ENCODE peak calls at places on chromosomes 1 and 21, in eight cellular contexts. Q is AG09319; X is GM23338; V is transverse colon; M is GM12878; C is adrenal gland; T is HT-29; Z is stimulated activated CD4-positive, alpha-beta T cell treated with anti-CD3 and anti-CD28 coated beads, Interleukin-12 subunit alpha, Interleukin-12 subunit beta, amount 100 ng/mL, for 24 hours. B is an unnamed sample.
A peak's percentile ranks its signal among the peaks of the same experiment; 100 is the strongest.

GRCh38 chr1:243968413-243968812 is 82.7 kb upstream of the ZBTB18 start:
- DNase-seq in M (no peak), V (no peak), X (peak; percentile 27), Z (no peak), T (no peak), C (no peak), Q (no peak), B (no peak)

GRCh38 chr1:51636765-51637522 is 20.1 kb downstream of the OSBPL9 start:
- DNase-seq in V (peak; percentile 33), C (peak; percentile 78), X (no peak), T (peak; percentile 34), Z (no peak), M (no peak), Q (peak; percentile 42), B (no peak)

GRCh38 chr1:210328746-210329488 is at the start of gene HHAT:
- DNase-seq in Q (peak; percentile 55), V (peak; percentile 86), M (no peak), T (peak; percentile 77), C (peak; percentile 89), X (peak; percentile 82), Z (peak; percentile 47), B (peak; percentile 74)

GRCh38 chr1:53956308-53957168 is 10.4 kb downstream of the LRRC42 start:
- DNase-seq in M (no peak), T (peak; percentile 43), Z (no peak), X (no peak), V (no peak), C (no peak), Q (no peak), B (no peak)

GRCh38 chr1:67894981-67895735 is 61.9 kb upstream of the GNG12 start:
- DNase-seq in M (no peak), V (no peak), X (no peak), Z (no peak), Q (no peak), C (no peak), T (no peak), B (no peak)

GRCh38 chr1:154730251-154730650 is 122.3 kb upstream of the ADAR start:
- DNase-seq in M (no peak), C (no peak), T (peak; percentile 86), Z (no peak), V (no peak), Q (no peak), X (peak; percentile 76), B (no peak)

GRCh38 chr1:54477153-54477561 is 70.9 kb upstream of the ACOT11 start:
- DNase-seq in Q (no peak), V (no peak), T (no peak), Z (no peak), M (no peak), C (no peak), X (no peak), B (no peak)

GRCh38 chr1:37723390-37724078 is 31.2 kb downstream of the CDCA8 start:
- DNase-seq in Q (no peak), V (no peak), C (no peak), X (no peak), T (no peak), Z (no peak), M (no peak), B (no peak)

GRCh38 chr1:3501856-3502665 is 47.6 kb downstream of the ARHGEF16 start:
- DNase-seq in C (peak; percentile 76), Q (no peak), Z (no peak), V (peak; percentile 21), T (peak; percentile 49), X (peak; percentile 88), M (no peak), B (peak; percentile 50)

GRCh38 chr1:37714689-37715088 is 22.4 kb downstream of the CDCA8 start:
- DNase-seq in M (no peak), T (no peak), V (no peak), C (no peak), Z (no peak), X (no peak), Q (no peak), B (no peak)

GRCh38 chr21:34580181-34580700 is 34.7 kb downstream of the RCAN1 start:
- DNase-seq in Z (no peak), M (no peak), C (peak; percentile 73), T (peak; percentile 13), X (no peak), Q (no peak), V (peak; percentile 65), B (no peak)

GRCh38 chr1:26408604-26409003 is 2.0 kb upstream of the LIN28A start:
- DNase-seq in Q (peak; percentile 29), V (peak; percentile 69), T (peak; percentile 67), C (peak; percentile 79), M (no peak), X (peak; percentile 95), Z (peak; percentile 65), B (peak; percentile 58)

GRCh38 chr1:69252696-69253095 is 315.0 kb upstream of the LRRC7 start:
- DNase-seq in M (no peak), V (no peak), T (no peak), C (no peak), X (no peak), Z (no peak), Q (no peak), B (no peak)

GRCh38 chr1:37553598-37553926 is 531 bp downstream of the SNIP1 start:
- DNase-seq in Q (no peak), T (no peak), C (no peak), Z (no peak), X (peak; percentile 16), M (no peak), V (no peak), B (no peak)

GRCh38 chr1:116514708-116515525 is 55.9 kb downstream of the CD58 start:
- DNase-seq in C (no peak), T (no peak), V (no peak), M (peak; percentile 88), Z (no peak), X (no peak), Q (no peak), B (no peak)

GRCh38 chr1:97144527-97144926 is 422.9 kb downstream of the PTBP2 start:
- DNase-seq in M (no peak), X (no peak), Z (no peak), Q (peak; percentile 19), V (no peak), T (no peak), C (no peak), B (no peak)

GRCh38 chr1:203537806-203538464 is 44.0 kb downstream of the OPTC start:
- DNase-seq in V (no peak), Q (no peak), M (no peak), X (no peak), Z (no peak), T (peak; percentile 10), C (no peak), B (peak; percentile 64)

GRCh38 chr1:109432336-109432735 is 6.1 kb upstream of the PSMA5 start:
- DNase-seq in X (no peak), V (no peak), M (no peak), Z (no peak), T (no peak), Q (no peak), C (no peak), B (no peak)

GRCh38 chr1:117967472-117967871 is 37.9 kb downstream of the WDR3 start:
- DNase-seq in X (peak; percentile 64), V (no peak), M (no peak), T (no peak), C (no peak), Q (peak; percentile 29), Z (no peak), B (no peak)

GRCh38 chr1:11178021-11179015 is 10.8 kb upstream of the ANGPTL7 start:
- DNase-seq in M (no peak), C (no peak), Q (no peak), X (peak; percentile 29), V (no peak), Z (no peak), T (no peak), B (peak; percentile 23)

GRCh38 chr21:35428041-35428400 is 378.9 kb upstream of the RUNX1 start:
- DNase-seq in V (no peak), T (no peak), M (no peak), Q (no peak), X (no peak), C (no peak), Z (no peak), B (no peak)

GRCh38 chr1:14366361-14367018 is 232.0 kb upstream of the KAZN start:
- DNase-seq in V (no peak), X (peak; percentile 53), Q (no peak), M (no peak), T (no peak), Z (no peak), C (no peak), B (no peak)

B was measured in prostate gland.